ENCODE peak calls at places on chromosome 15, in ten cellular contexts. One of them, this sample, is unnamed.

GRCh38 chr15:78177447-78177873 is 28.3 kb downstream of the IDH3A start:
- DNase-seq in PC-3: peak
- DNase-seq in psoas muscle: peak
- DNase-seq in heart left ventricle: peak
- DNase-seq in HCT116: peak
- DNase-seq in upper lobe of right lung: no peak
- DNase-seq in brain microvascular endothelial cell: peak
- DNase-seq in endodermal cell: peak
- DNase-seq in esophagus muscularis mucosa: no peak
- DNase-seq in mammary epithelial cell: no peak
- DNase-seq in this sample: no peak

GRCh38 chr15:66638377-66638776 is 63.7 kb upstream of the SMAD6 start:
- DNase-seq in PC-3: no peak
- DNase-seq in psoas muscle: no peak
- DNase-seq in heart left ventricle: no peak
- DNase-seq in HCT116: no peak
- DNase-seq in upper lobe of right lung: no peak
- DNase-seq in brain microvascular endothelial cell: no peak
- DNase-seq in endodermal cell: no peak
- DNase-seq in esophagus muscularis mucosa: no peak
- DNase-seq in mammary epithelial cell: no peak
- DNase-seq in this sample: no peak

GRCh38 chr15:66545249-66545648 is 20.5 kb downstream of the LCTL start:
- DNase-seq in PC-3: no peak
- DNase-seq in psoas muscle: no peak
- DNase-seq in heart left ventricle: no peak
- DNase-seq in HCT116: no peak
- DNase-seq in upper lobe of right lung: no peak
- DNase-seq in brain microvascular endothelial cell: no peak
- DNase-seq in endodermal cell: no peak
- DNase-seq in esophagus muscularis mucosa: no peak
- DNase-seq in mammary epithelial cell: no peak
- DNase-seq in this sample: no peak

GRCh38 chr15:27820232-27820631 is 278.9 kb downstream of the OCA2 start:
- DNase-seq in PC-3: no peak
- DNase-seq in psoas muscle: no peak
- DNase-seq in heart left ventricle: no peak
- DNase-seq in HCT116: no peak
- DNase-seq in upper lobe of right lung: no peak
- DNase-seq in brain microvascular endothelial cell: peak
- DNase-seq in endodermal cell: no peak
- DNase-seq in esophagus muscularis mucosa: no peak
- DNase-seq in mammary epithelial cell: no peak
- DNase-seq in this sample: no peak

GRCh38 chr15:83499476-83499875 is 52.3 kb downstream of the SH3GL3 start:
- DNase-seq in PC-3: peak
- DNase-seq in psoas muscle: no peak
- DNase-seq in heart left ventricle: no peak
- DNase-seq in HCT116: no peak
- DNase-seq in upper lobe of right lung: no peak
- DNase-seq in brain microvascular endothelial cell: no peak
- DNase-seq in endodermal cell: no peak
- DNase-seq in esophagus muscularis mucosa: no peak
- DNase-seq in mammary epithelial cell: no peak
- DNase-seq in this sample: no peak

GRCh38 chr15:78796510-78796909 is 14.8 kb downstream of the ADAMTS7 start:
- DNase-seq in PC-3: no peak
- DNase-seq in psoas muscle: no peak
- DNase-seq in heart left ventricle: no peak
- DNase-seq in HCT116: no peak
- DNase-seq in upper lobe of right lung: no peak
- DNase-seq in brain microvascular endothelial cell: no peak
- DNase-seq in endodermal cell: no peak
- DNase-seq in esophagus muscularis mucosa: no peak
- DNase-seq in mammary epithelial cell: no peak
- DNase-seq in this sample: no peak

GRCh38 chr15:68106656-68107055 is 52.5 kb downstream of the PIAS1 start:
- DNase-seq in PC-3: no peak
- DNase-seq in psoas muscle: no peak
- DNase-seq in heart left ventricle: no peak
- DNase-seq in HCT116: no peak
- DNase-seq in upper lobe of right lung: no peak
- DNase-seq in brain microvascular endothelial cell: peak
- DNase-seq in endodermal cell: no peak
- DNase-seq in esophagus muscularis mucosa: no peak
- DNase-seq in mammary epithelial cell: no peak
- DNase-seq in this sample: no peak

GRCh38 chr15:65970937-65971740 is 101.8 kb downstream of the RAB11A start:
- DNase-seq in PC-3: no peak
- DNase-seq in psoas muscle: no peak
- DNase-seq in heart left ventricle: no peak
- DNase-seq in HCT116: no peak
- DNase-seq in upper lobe of right lung: no peak
- DNase-seq in brain microvascular endothelial cell: no peak
- DNase-seq in endodermal cell: no peak
- DNase-seq in esophagus muscularis mucosa: no peak
- DNase-seq in mammary epithelial cell: no peak
- DNase-seq in this sample: no peak

GRCh38 chr15:88469321-88469720 is 1.8 kb downstream of the MRPS11 start:
- DNase-seq in PC-3: no peak
- DNase-seq in psoas muscle: no peak
- DNase-seq in heart left ventricle: no peak
- DNase-seq in HCT116: no peak
- DNase-seq in upper lobe of right lung: no peak
- DNase-seq in brain microvascular endothelial cell: no peak
- DNase-seq in endodermal cell: peak
- DNase-seq in esophagus muscularis mucosa: no peak
- DNase-seq in mammary epithelial cell: no peak
- DNase-seq in this sample: no peak

GRCh38 chr15:25776071-25776740 is 86.9 kb downstream of the ATP10A start:
- DNase-seq in PC-3: no peak
- DNase-seq in psoas muscle: no peak
- DNase-seq in heart left ventricle: no peak
- DNase-seq in HCT116: no peak
- DNase-seq in upper lobe of right lung: no peak
- DNase-seq in brain microvascular endothelial cell: no peak
- DNase-seq in endodermal cell: no peak
- DNase-seq in esophagus muscularis mucosa: no peak
- DNase-seq in mammary epithelial cell: no peak
- DNase-seq in this sample: no peak
- H3K4me3 ChIP-seq in PC-3: no peak
- H3K4me3 ChIP-seq in psoas muscle: no peak
- H3K4me3 ChIP-seq in heart left ventricle: no peak
- H3K4me3 ChIP-seq in HCT116: no peak
- H3K4me3 ChIP-seq in upper lobe of right lung: no peak
- H3K4me3 ChIP-seq in brain microvascular endothelial cell: no peak
- H3K4me3 ChIP-seq in endodermal cell: no peak
- H3K4me3 ChIP-seq in esophagus muscularis mucosa: no peak
- H3K4me3 ChIP-seq in mammary epithelial cell: no peak
- H3K4me3 ChIP-seq in this sample: no peak

GRCh38 chr15:24823473-24823872 is 131.3 kb upstream of the SNRPN start:
- DNase-seq in PC-3: peak
- DNase-seq in psoas muscle: no peak
- DNase-seq in heart left ventricle: peak
- DNase-seq in HCT116: no peak
- DNase-seq in upper lobe of right lung: no peak
- DNase-seq in brain microvascular endothelial cell: no peak
- DNase-seq in endodermal cell: peak
- DNase-seq in esophagus muscularis mucosa: no peak
- DNase-seq in mammary epithelial cell: no peak
- DNase-seq in this sample: no peak

DNA sequence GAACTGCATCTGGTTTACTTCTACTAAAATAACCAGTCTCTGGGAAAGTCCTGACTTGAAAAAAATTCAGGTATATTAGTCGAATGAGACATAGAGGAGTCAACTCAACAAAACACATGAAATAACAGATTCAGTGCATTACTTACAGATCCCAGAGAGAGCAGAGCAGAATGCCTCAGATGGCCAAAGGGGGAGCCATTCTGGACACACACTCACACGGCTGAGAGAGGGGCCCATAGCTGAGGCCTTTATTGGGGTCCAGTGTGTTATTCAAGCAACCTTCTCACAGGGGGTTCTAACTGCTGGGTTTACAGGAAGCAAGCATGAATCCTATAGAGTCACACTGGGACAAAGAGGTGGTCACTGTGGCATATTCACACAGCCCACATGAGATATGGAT is 135.1 kb upstream of the SNRPN start:
- DNase-seq in PC-3: no peak
- DNase-seq in psoas muscle: no peak
- DNase-seq in heart left ventricle: no peak
- DNase-seq in HCT116: no peak
- DNase-seq in upper lobe of right lung: no peak
- DNase-seq in brain microvascular endothelial cell: no peak
- DNase-seq in endodermal cell: no peak
- DNase-seq in esophagus muscularis mucosa: no peak
- DNase-seq in mammary epithelial cell: no peak
- DNase-seq in this sample: no peak
- TF ChIP-seq CTCF in PC-3: no peak
- TF ChIP-seq CTCF in psoas muscle: no peak
- TF ChIP-seq CTCF in heart left ventricle: no peak
- TF ChIP-seq CTCF in HCT116: no peak
- TF ChIP-seq CTCF in upper lobe of right lung: no peak
- TF ChIP-seq CTCF in brain microvascular endothelial cell: no peak
- TF ChIP-seq CTCF in endodermal cell: no peak
- TF ChIP-seq CTCF in esophagus muscularis mucosa: no peak
- TF ChIP-seq CTCF in mammary epithelial cell: no peak
- TF ChIP-seq CTCF in this sample: no peak

GRCh38 chr15:74173545-74174215 is at the start of gene ISLR:
- DNase-seq in PC-3: no peak
- DNase-seq in psoas muscle: peak
- DNase-seq in heart left ventricle: peak
- DNase-seq in HCT116: no peak
- DNase-seq in upper lobe of right lung: no peak
- DNase-seq in brain microvascular endothelial cell: no peak
- DNase-seq in endodermal cell: peak
- DNase-seq in esophagus muscularis mucosa: no peak
- DNase-seq in mammary epithelial cell: no peak
- DNase-seq in this sample: peak

GRCh38 chr15:74170845-74171578 is 2.5 kb upstream of the ISLR start:
- DNase-seq in PC-3: no peak
- DNase-seq in psoas muscle: no peak
- DNase-seq in heart left ventricle: no peak
- DNase-seq in HCT116: no peak
- DNase-seq in upper lobe of right lung: no peak
- DNase-seq in brain microvascular endothelial cell: no peak
- DNase-seq in endodermal cell: no peak
- DNase-seq in esophagus muscularis mucosa: no peak
- DNase-seq in mammary epithelial cell: no peak
- DNase-seq in this sample: no peak

GRCh38 chr15:74174216-74174965 is 881 bp downstream of the ISLR start:
- DNase-seq in PC-3: no peak
- DNase-seq in psoas muscle: peak
- DNase-seq in heart left ventricle: peak
- DNase-seq in HCT116: no peak
- DNase-seq in upper lobe of right lung: no peak
- DNase-seq in brain microvascular endothelial cell: no peak
- DNase-seq in endodermal cell: peak
- DNase-seq in esophagus muscularis mucosa: no peak
- DNase-seq in mammary epithelial cell: no peak
- DNase-seq in this sample: no peak

GRCh38 chr15:74171965-74172541 is 1.5 kb upstream of the ISLR start:
- DNase-seq in PC-3: no peak
- DNase-seq in psoas muscle: no peak
- DNase-seq in heart left ventricle: no peak
- DNase-seq in HCT116: no peak
- DNase-seq in upper lobe of right lung: no peak
- DNase-seq in brain microvascular endothelial cell: no peak
- DNase-seq in endodermal cell: no peak
- DNase-seq in esophagus muscularis mucosa: no peak
- DNase-seq in mammary epithelial cell: no peak
- DNase-seq in this sample: no peak

GRCh38 chr15:74172751-74173544 is 562 bp upstream of the ISLR start:
- DNase-seq in PC-3: no peak
- DNase-seq in psoas muscle: peak
- DNase-seq in heart left ventricle: peak
- DNase-seq in HCT116: no peak
- DNase-seq in upper lobe of right lung: no peak
- DNase-seq in brain microvascular endothelial cell: no peak
- DNase-seq in endodermal cell: peak
- DNase-seq in esophagus muscularis mucosa: peak
- DNase-seq in mammary epithelial cell: no peak
- DNase-seq in this sample: no peak
- H3K4me3 ChIP-seq in PC-3: no peak
- H3K4me3 ChIP-seq in psoas muscle: no peak
- H3K4me3 ChIP-seq in heart left ventricle: peak
- H3K4me3 ChIP-seq in HCT116: no peak
- H3K4me3 ChIP-seq in upper lobe of right lung: no peak
- H3K4me3 ChIP-seq in brain microvascular endothelial cell: no peak
- H3K4me3 ChIP-seq in endodermal cell: no peak
- H3K4me3 ChIP-seq in esophagus muscularis mucosa: peak
- H3K4me3 ChIP-seq in mammary epithelial cell: no peak
- H3K4me3 ChIP-seq in this sample: no peak

GRCh38 chr15:90690585-90690984 is 26.6 kb upstream of the BLM start:
- DNase-seq in PC-3: no peak
- DNase-seq in psoas muscle: no peak
- DNase-seq in heart left ventricle: no peak
- DNase-seq in HCT116: no peak
- DNase-seq in upper lobe of right lung: no peak
- DNase-seq in brain microvascular endothelial cell: no peak
- DNase-seq in endodermal cell: no peak
- DNase-seq in esophagus muscularis mucosa: no peak
- DNase-seq in mammary epithelial cell: no peak
- DNase-seq in this sample: no peak

GRCh38 chr15:90691982-90692773 is 25.0 kb upstream of the BLM start:
- DNase-seq in PC-3: no peak
- DNase-seq in psoas muscle: no peak
- DNase-seq in heart left ventricle: no peak
- DNase-seq in HCT116: no peak
- DNase-seq in upper lobe of right lung: no peak
- DNase-seq in brain microvascular endothelial cell: no peak
- DNase-seq in endodermal cell: no peak
- DNase-seq in esophagus muscularis mucosa: no peak
- DNase-seq in mammary epithelial cell: no peak
- DNase-seq in this sample: no peak

GRCh38 chr15:90686435-90687218 is 30.5 kb upstream of the BLM start:
- DNase-seq in PC-3: no peak
- DNase-seq in psoas muscle: no peak
- DNase-seq in heart left ventricle: no peak
- DNase-seq in HCT116: no peak
- DNase-seq in upper lobe of right lung: no peak
- DNase-seq in brain microvascular endothelial cell: no peak
- DNase-seq in endodermal cell: no peak
- DNase-seq in esophagus muscularis mucosa: no peak
- DNase-seq in mammary epithelial cell: no peak
- DNase-seq in this sample: no peak

GRCh38 chr15:90694987-90695386 is 22.2 kb upstream of the BLM start:
- DNase-seq in PC-3: no peak
- DNase-seq in psoas muscle: no peak
- DNase-seq in heart left ventricle: no peak
- DNase-seq in HCT116: no peak
- DNase-seq in upper lobe of right lung: no peak
- DNase-seq in brain microvascular endothelial cell: no peak
- DNase-seq in endodermal cell: no peak
- DNase-seq in esophagus muscularis mucosa: no peak
- DNase-seq in mammary epithelial cell: no peak
- DNase-seq in this sample: no peak

DNA sequence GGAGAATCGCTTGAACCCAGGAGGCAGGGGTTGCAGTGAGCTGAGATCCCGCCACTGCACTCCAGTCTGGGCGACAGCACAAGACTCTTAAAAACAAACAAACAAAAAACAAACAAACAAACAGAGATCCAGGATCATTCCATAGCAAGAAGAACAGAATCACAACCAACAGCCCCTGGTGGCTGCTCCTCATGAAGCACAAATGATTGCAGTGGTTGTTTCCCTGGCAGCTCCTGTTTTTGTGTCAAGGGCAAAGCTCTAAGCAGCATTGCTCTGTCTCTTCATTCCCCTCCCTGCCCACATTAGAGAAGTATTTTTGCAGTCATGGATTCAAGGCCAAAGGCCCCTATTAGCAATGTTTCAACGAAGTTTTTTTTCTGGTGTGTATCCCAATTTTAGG is 25.8 kb upstream of the BLM start:
- DNase-seq in PC-3: no peak
- DNase-seq in psoas muscle: no peak
- DNase-seq in heart left ventricle: no peak
- DNase-seq in HCT116: no peak
- DNase-seq in upper lobe of right lung: peak
- DNase-seq in brain microvascular endothelial cell: no peak
- DNase-seq in endodermal cell: no peak
- DNase-seq in esophagus muscularis mucosa: no peak
- DNase-seq in mammary epithelial cell: no peak
- DNase-seq in this sample: no peak
- TF ChIP-seq CTCF in PC-3: no peak
- TF ChIP-seq CTCF in psoas muscle: no peak
- TF ChIP-seq CTCF in heart left ventricle: no peak
- TF ChIP-seq CTCF in HCT116: no peak
- TF ChIP-seq CTCF in upper lobe of right lung: no peak
- TF ChIP-seq CTCF in brain microvascular endothelial cell: peak
- TF ChIP-seq CTCF in endodermal cell: peak
- TF ChIP-seq CTCF in esophagus muscularis mucosa: no peak
- TF ChIP-seq CTCF in mammary epithelial cell: peak
- TF ChIP-seq CTCF in this sample: peak

This sample was measured in AG09309.